ENCODE peak calls at places on chromosomes 12 and 14, in seven cellular contexts. S is progenitor cell of endocrine pancreas, L is GM12865, M is HCT116, Q is endothelial cell of umbilical vein, Y is IMR-90, D is heart right ventricle. A is an unnamed sample.
A peak's percentile ranks its signal among the peaks of the same experiment; 100 is the strongest.

GRCh38 chr14:65239897-65240296 is 137.6 kb upstream of the MAX start:
- DNase-seq in M (no peak), L (no peak), S (no peak), Y (no peak), Q (no peak), D (no peak), A (no peak)

GRCh38 chr12:111411187-111411764 is 5.6 kb downstream of the SH2B3 start:
- DNase-seq in S (no peak), D (no peak), Y (no peak), Q (no peak), M (no peak), L (peak; percentile 45), A (no peak)

GRCh38 chr14:55707365-55707804 is 127.4 kb downstream of the KTN1 start:
- DNase-seq in M (no peak), D (no peak), Q (peak; percentile 51), Y (peak; percentile 76), S (no peak), L (peak; percentile 17), A (no peak)

GRCh38 chr14:100375273-100375962 is 52.3 kb downstream of the SLC25A47 start:
- DNase-seq in Y (peak; percentile 99), M (peak; percentile 52), D (peak; percentile 69), S (no peak), Q (peak; percentile 98), L (peak; percentile 92), A (no peak)

GRCh38 chr12:115129727-115130126 is 445.8 kb upstream of the TBX3 start:
- DNase-seq in D (no peak), M (no peak), Q (no peak), S (no peak), Y (no peak), L (no peak), A (no peak)

GRCh38 chr12:124248862-124249825 is 45.7 kb upstream of the RFLNA start:
- DNase-seq in S (no peak), Y (no peak), L (no peak), D (no peak), Q (no peak), M (no peak), A (no peak)

GRCh38 chr12:50557421-50557820 is 52.6 kb downstream of the DIP2B start:
- DNase-seq in D (no peak), Q (no peak), M (no peak), L (no peak), S (no peak), Y (peak; percentile 35), A (no peak)

GRCh38 chr14:68405959-68406358 is 386.9 kb downstream of the ZFP36L1 start:
- DNase-seq in M (no peak), S (no peak), Q (no peak), Y (peak; percentile 68), D (no peak), L (no peak), A (no peak)

GRCh38 chr14:98819132-98819866 is 452.7 kb downstream of the BCL11B start:
- DNase-seq in Y (no peak), Q (no peak), L (no peak), S (peak; percentile 33), D (no peak), M (no peak), A (no peak)

GRCh38 chr14:101193126-101193844 is 289.8 kb upstream of the RTL1 start:
- DNase-seq in D (no peak), M (no peak), Q (no peak), L (no peak), S (no peak), Y (no peak), A (no peak)

GRCh38 chr12:132703611-132704010 is 7.0 kb upstream of the PGAM5 start:
- DNase-seq in D (no peak), Q (no peak), M (no peak), S (no peak), Y (no peak), L (no peak), A (no peak)

GRCh38 chr12:59151243-59151642 is 230.9 kb upstream of the LRIG3 start:
- DNase-seq in L (no peak), S (no peak), D (no peak), Q (no peak), M (no peak), Y (peak; percentile 65), A (no peak)

GRCh38 chr12:22625671-22626251 is 790 bp downstream of the ETNK1 start:
- DNase-seq in M (peak; percentile 16), D (no peak), S (peak; percentile 37), Y (peak; percentile 29), L (peak; percentile 54), Q (peak; percentile 67), A (no peak)

GRCh38 chr12:103331643-103332042 is 164.1 kb downstream of the C12orf42 start:
- DNase-seq in L (no peak), Y (no peak), Q (no peak), M (no peak), D (no peak), S (no peak), A (no peak)

GRCh38 chr12:27619308-27619707 is 76.9 kb upstream of the REP15 start:
- DNase-seq in L (no peak), Q (peak; percentile 87), M (peak; percentile 81), S (no peak), D (no peak), Y (peak; percentile 90), A (no peak)

GRCh38 chr12:123952037-123952436 is 20.6 kb downstream of the CCDC92 start:
- DNase-seq in M (no peak), Y (peak; percentile 62), Q (peak; percentile 43), D (no peak), L (no peak), S (no peak), A (no peak)

GRCh38 chr14:90846511-90846910 is 30.3 kb upstream of the TTC7B start:
- DNase-seq in Q (no peak), Y (peak; percentile 53), M (no peak), D (no peak), L (no peak), S (no peak), A (no peak)

GRCh38 chr12:24418157-24418556 is 468.7 kb upstream of the SOX5 start:
- DNase-seq in M (no peak), D (no peak), Y (peak; percentile 69), S (no peak), L (no peak), Q (no peak), A (no peak)

GRCh38 chr14:68789002-68789797 is 3.7 kb downstream of the ZFP36L1 start:
- DNase-seq in L (peak; percentile 85), M (no peak), Y (peak; percentile 74), Q (peak; percentile 79), S (peak; percentile 70), D (peak; percentile 85), A (peak; percentile 66)

GRCh38 chr14:95200404-95200803 is 43.1 kb upstream of the DICER1 start:
- DNase-seq in Q (no peak), L (no peak), D (peak; percentile 32), Y (no peak), M (no peak), S (no peak), A (peak; percentile 69)

GRCh38 chr12:10366875-10367274 is 23.0 kb downstream of the KLRK1 start:
- DNase-seq in S (no peak), Q (no peak), L (no peak), M (no peak), D (no peak), Y (no peak), A (no peak)
- TF ChIP-seq CTCF in S (peak; percentile 42), Q (no peak), L (peak; percentile 4), M (peak; percentile 46), D (no peak), Y (peak; percentile 47), A (peak; percentile 15)

GRCh38 chr14:47040490-47040889 is 388.9 kb upstream of the RPL10L start:
- DNase-seq in Q (peak; percentile 51), M (peak; percentile 31), S (no peak), Y (no peak), D (no peak), L (no peak), A (no peak)
- TF ChIP-seq CTCF in Q (peak; percentile 13), M (peak; percentile 26), S (peak; percentile 56), Y (no peak), D (no peak), L (no peak), A (peak; percentile 75)

GRCh38 chr12:122421815-122422737 is at the start of gene CLIP1:
- DNase-seq in S (peak; percentile 69), L (peak; percentile 82), M (no peak), D (peak; percentile 71), Q (peak; percentile 63), Y (peak; percentile 65), A (no peak)
- TF ChIP-seq CTCF in S (peak; percentile 48), L (peak; percentile 42), M (peak; percentile 7), D (peak; percentile 39), Q (peak; percentile 54), Y (peak; percentile 53), A (peak; percentile 22)

GRCh38 chr12:78087363-78087675 is 256.6 kb downstream of the NAV3 start:
- DNase-seq in S (no peak), Y (peak; percentile 19), M (no peak), D (no peak), Q (peak; percentile 6), L (no peak), A (no peak)

GRCh38 chr12:78081590-78082314 is 251.1 kb downstream of the NAV3 start:
- DNase-seq in S (no peak), L (peak; percentile 21), D (no peak), M (no peak), Q (no peak), Y (no peak), A (no peak)

GRCh38 chr12:78088391-78088832 is 257.7 kb downstream of the NAV3 start:
- DNase-seq in M (no peak), Y (peak; percentile 20), D (no peak), Q (peak; percentile 73), L (no peak), S (no peak), A (no peak)

GRCh38 chr12:78085562-78086182 is 255.0 kb downstream of the NAV3 start:
- DNase-seq in D (no peak), S (no peak), Y (peak; percentile 74), Q (no peak), M (no peak), L (no peak), A (no peak)

DNA sequence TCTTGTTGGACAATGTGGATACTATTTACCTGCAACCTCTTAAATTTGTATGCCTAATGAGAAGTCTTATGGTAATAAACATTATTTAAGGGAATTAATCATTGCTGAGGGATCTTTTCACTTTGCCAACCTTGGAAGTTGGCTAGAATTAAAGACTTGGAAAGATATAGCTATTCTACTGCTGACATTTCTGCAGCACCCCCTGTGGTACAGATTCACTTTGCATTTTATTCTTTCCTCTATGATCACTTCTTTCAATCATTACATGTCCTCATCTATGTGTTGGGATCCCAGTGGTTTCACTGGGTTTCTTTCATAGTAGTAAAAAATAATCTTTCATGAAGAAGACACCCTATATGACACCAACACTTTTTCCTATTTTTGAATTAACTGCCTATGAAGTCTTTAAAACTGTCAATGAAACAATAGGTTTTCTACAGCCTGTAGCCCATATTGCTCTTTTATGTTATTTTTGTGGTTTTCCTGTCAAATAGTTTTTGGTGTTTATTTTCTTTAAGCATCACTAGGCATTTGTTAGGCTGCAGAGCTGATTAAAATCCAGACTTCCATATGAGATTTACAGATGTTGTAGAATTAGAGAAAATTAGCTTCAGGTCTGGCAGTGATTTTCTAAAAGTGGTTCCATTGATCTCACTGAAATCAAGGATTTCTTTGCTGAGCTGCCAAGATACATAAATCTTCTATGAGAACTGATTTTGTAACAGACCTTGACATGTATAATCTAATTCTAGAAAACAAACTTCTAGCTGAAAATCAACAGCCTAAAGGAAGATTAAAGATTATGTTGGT is 256.1 kb downstream of the NAV3 start:
- DNase-seq in S (no peak), M (no peak), L (no peak), Q (peak; percentile 24), D (no peak), Y (peak; percentile 12), A (no peak)
- TF ChIP-seq CTCF in S (peak; percentile 23), M (no peak), L (no peak), Q (peak; percentile 12), D (no peak), Y (no peak), A (no peak)

A was measured in D721Med.